ENCODE peak calls at places on chromosomes 11 and 22, in five cellular contexts. Y is H9, E is trophoblast cell, B is mesenchymal stem cell, L is H1. D is an unnamed sample.

GRCh38 chr22:43002198-43002577 is 12.8 kb downstream of the PACSIN2 start:
- DNase-seq in B (peak; percentile 80), E (peak; percentile 89), Y (no peak), L (no peak), D (no peak)

GRCh38 chr11:47494996-47495855 is 46.3 kb upstream of the RAPSN start:
- DNase-seq in B (peak; percentile 79), E (no peak), Y (no peak), L (no peak), D (no peak)

GRCh38 chr11:22670803-22671202 is 4.4 kb downstream of the GAS2 start:
- DNase-seq in Y (no peak), L (no peak), E (peak; percentile 59), B (peak; percentile 22), D (no peak)

GRCh38 chr11:134503596-134503995 is 91.6 kb upstream of the B3GAT1 start:
- DNase-seq in E (no peak), B (no peak), L (no peak), Y (no peak), D (no peak)

GRCh38 chr22:32583921-32584335 is 109.3 kb downstream of the FBXO7 start:
- DNase-seq in E (no peak), B (peak; percentile 57), L (no peak), Y (no peak), D (no peak)

GRCh38 chr22:22159384-22159783 is 85.2 kb upstream of the VPREB1 start:
- DNase-seq in L (no peak), Y (no peak), B (no peak), E (no peak), D (no peak)

GRCh38 chr11:22387126-22387525 is 48.9 kb downstream of the SLC17A6 start:
- DNase-seq in E (no peak), Y (no peak), B (no peak), L (no peak), D (no peak)

GRCh38 chr11:11998091-11998781 is 10.2 kb downstream of the DKK3 start:
- DNase-seq in Y (no peak), L (no peak), B (peak; percentile 94), E (peak; percentile 67), D (no peak)

GRCh38 chr11:77191823-77192495 is 63.9 kb downstream of the MYO7A start:
- DNase-seq in B (peak; percentile 54), Y (peak; percentile 97), E (peak; percentile 49), L (peak; percentile 92), D (peak; percentile 64)

GRCh38 chr11:18313985-18314763 is 7.8 kb downstream of the HPS5 start:
- DNase-seq in L (no peak), Y (no peak), B (peak; percentile 54), E (peak; percentile 74), D (no peak)

GRCh38 chr22:48538291-48538820 is 1289.3 kb downstream of the BRD1 start:
- DNase-seq in Y (no peak), E (no peak), B (no peak), L (no peak), D (no peak)

GRCh38 chr11:58928082-58928574 is 11.2 kb upstream of the GLYATL1 start:
- DNase-seq in B (peak; percentile 3), L (peak; percentile 53), E (no peak), Y (no peak), D (peak; percentile 30)
- H2BK12ac ChIP-seq in B (no peak overlapping the region), L (peak overlapping the region; percentile 18), E (no peak overlapping the region), Y (no peak overlapping the region), D (no peak overlapping the region)

GRCh38 chr11:118448294-118448693 is 12.0 kb downstream of the KMT2A start:
- DNase-seq in L (no peak), Y (no peak), B (peak; percentile 26), E (no peak), D (no peak)
- H3K18ac ChIP-seq in L (no peak overlapping the region), Y (no peak overlapping the region), B (no peak overlapping the region), E (no peak overlapping the region), D (no peak overlapping the region)

DNA sequence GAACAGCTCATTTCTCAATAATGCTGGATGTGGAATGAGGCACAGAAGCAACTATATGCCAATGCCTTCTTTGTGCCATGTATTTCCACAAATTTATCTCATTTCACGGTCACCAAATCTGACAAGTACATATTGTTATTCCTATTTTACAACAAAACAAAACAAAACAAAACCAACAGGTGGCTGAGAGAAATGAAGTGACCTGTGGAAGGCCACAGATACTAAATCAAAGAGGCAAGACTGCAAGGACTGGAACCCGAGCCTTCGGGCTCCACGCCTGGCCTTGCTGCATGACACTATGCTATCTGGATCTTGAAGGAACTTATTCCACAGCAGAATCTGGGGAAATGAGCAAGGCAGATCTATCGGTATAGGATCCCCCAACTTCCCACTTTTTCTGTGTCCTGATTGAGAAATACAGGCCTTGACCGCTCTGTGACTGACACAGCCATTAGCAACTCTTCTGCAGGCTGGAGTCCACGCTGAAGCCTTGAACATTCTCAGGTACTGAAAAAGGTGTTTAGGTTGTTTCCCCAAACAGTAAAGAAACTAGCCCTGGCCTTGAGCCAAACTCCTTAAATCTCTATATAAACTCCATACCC is 241.1 kb upstream of the NARS2 start:
- DNase-seq in B (no peak), E (no peak), Y (no peak), L (no peak), D (no peak)
- H2BK12ac ChIP-seq in B (no peak overlapping the region), E (no peak overlapping the region), Y (no peak overlapping the region), L (no peak overlapping the region), D (no peak overlapping the region)

GRCh38 chr11:130698174-130698573 is 218.1 kb downstream of the SNX19 start:
- DNase-seq in Y (no peak), L (no peak), E (no peak), B (no peak), D (no peak)

GRCh38 chr11:130703489-130704190 is 212.6 kb downstream of the SNX19 start:
- DNase-seq in B (no peak), Y (no peak), L (no peak), E (no peak), D (no peak)

GRCh38 chr11:130700092-130700491 is 216.2 kb downstream of the SNX19 start:
- DNase-seq in L (no peak), B (no peak), E (no peak), Y (no peak), D (no peak)

DNA sequence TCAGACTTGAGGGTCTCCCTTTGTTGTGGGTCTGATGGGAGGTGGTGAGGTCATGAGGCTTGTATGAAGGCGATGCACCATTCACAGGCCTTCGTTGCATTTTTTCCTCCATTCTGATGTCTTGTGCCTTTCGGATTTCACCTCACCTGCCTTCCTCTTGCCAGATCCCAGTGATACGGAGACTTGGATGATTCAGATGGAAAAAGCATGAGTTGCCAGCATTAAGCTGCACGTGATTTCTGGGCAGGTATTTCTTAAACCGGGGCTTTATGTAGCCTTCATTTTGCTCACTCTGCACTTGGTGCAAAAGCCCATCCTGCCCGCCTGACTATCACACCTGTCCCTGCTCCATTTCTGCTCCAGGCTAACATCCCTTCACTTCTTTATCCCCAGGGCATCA is 216.7 kb downstream of the SNX19 start:
- DNase-seq in L (no peak), B (no peak), Y (no peak), E (peak; percentile 81), D (no peak)
- H3K18ac ChIP-seq in L (no peak overlapping the region), B (no peak overlapping the region), Y (no peak overlapping the region), E (no peak overlapping the region), D (no peak overlapping the region)

GRCh38 chr11:120630100-120630499 is 118.6 kb downstream of the GRIK4 start:
- DNase-seq in Y (no peak), B (no peak), E (no peak), L (no peak), D (no peak)

GRCh38 chr11:120633630-120634374 is 122.3 kb downstream of the GRIK4 start:
- DNase-seq in E (no peak), L (no peak), Y (no peak), B (no peak), D (no peak)

GRCh38 chr11:120634706-120635105 is 123.2 kb downstream of the GRIK4 start:
- DNase-seq in L (no peak), Y (no peak), E (no peak), B (no peak), D (no peak)

GRCh38 chr11:120629407-120629806 is 117.9 kb downstream of the GRIK4 start:
- DNase-seq in L (peak; percentile 59), B (no peak), Y (peak; percentile 74), E (no peak), D (no peak)

DNA sequence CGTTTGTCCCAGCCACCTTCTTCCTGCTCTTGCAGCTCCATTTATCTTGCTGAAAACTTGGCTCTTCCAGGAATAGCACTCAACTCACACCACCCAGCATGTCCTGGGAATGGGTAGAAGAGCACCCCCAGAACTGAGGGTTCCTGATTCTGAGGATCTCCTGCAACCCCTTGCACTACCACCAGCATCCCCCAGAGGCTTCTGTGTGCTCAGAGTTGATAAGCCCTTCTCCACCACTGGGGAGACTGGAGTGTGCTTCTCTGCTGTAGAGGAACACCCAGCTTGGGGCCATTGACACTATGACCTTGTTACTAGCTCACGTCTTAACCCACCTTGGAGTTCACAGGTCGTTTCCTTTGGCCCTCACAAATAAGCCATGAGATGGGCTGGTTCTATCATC is 121.0 kb downstream of the GRIK4 start:
- DNase-seq in B (peak; percentile 1), E (no peak), Y (no peak), L (no peak), D (no peak)
- H2BK12ac ChIP-seq in B (no peak overlapping the region), E (no peak overlapping the region), Y (no peak overlapping the region), L (no peak overlapping the region), D (no peak overlapping the region)